ENCODE peak calls at places on chromosomes 4 and X, in seven cellular contexts. O, Y, N, C, Z, Q and B are unnamed samples.

GRCh38 chr4:174283507-174284180 is at the start of the genes CEP44 and FBXO8:
- DNase-seq in O (peak; percentile 58), Y (peak; percentile 69), N (peak; percentile 75), C (peak; percentile 68), Z (peak; percentile 74), Q (peak; percentile 54), B (peak; percentile 79)

GRCh38 chr4:140943887-140944515 is 187.8 kb upstream of the TBC1D9 start:
- DNase-seq in O (no peak), Y (no peak), N (no peak), C (no peak), Z (no peak), Q (no peak), B (no peak)

GRCh38 chr4:56637154-56637553 is 43.9 kb downstream of the HOPX start:
- DNase-seq in O (no peak), Y (no peak), N (no peak), C (no peak), Z (no peak), Q (no peak), B (no peak)

GRCh38 chrX:53086464-53086863 is 4.3 kb downstream of the TSPYL2 start:
- DNase-seq in O (no peak), Y (peak; percentile 49), N (peak; percentile 88), C (peak; percentile 16), Z (no peak), Q (no peak), B (no peak)

GRCh38 chrX:111435469-111435868 is 23.5 kb upstream of the DCX start:
- DNase-seq in O (no peak), Y (no peak), N (no peak), C (no peak), Z (no peak), Q (no peak), B (no peak)

GRCh38 chr4:40831462-40831861 is 81.7 kb downstream of the NSUN7 start:
- DNase-seq in O (no peak), Y (no peak), N (no peak), C (no peak), Z (no peak), Q (no peak), B (no peak)

GRCh38 chrX:102008901-102009300 is 77.1 kb upstream of the ZMAT1 start:
- DNase-seq in O (no peak), Y (no peak), N (no peak), C (no peak), Z (no peak), Q (no peak), B (no peak)

GRCh38 chrX:41737065-41737464 is 13.1 kb downstream of the GPR82 start:
- DNase-seq in O (no peak), Y (no peak), N (no peak), C (no peak), Z (no peak), Q (no peak), B (no peak)

GRCh38 chr4:82865592-82865991 is 25.4 kb downstream of the SEC31A start:
- DNase-seq in O (no peak), Y (no peak), N (peak; percentile 30), C (no peak), Z (no peak), Q (peak; percentile 68), B (no peak)

GRCh38 chrX:29487714-29488113 is 727.6 kb upstream of the MAGEB2 start:
- DNase-seq in O (no peak), Y (no peak), N (no peak), C (no peak), Z (no peak), Q (no peak), B (no peak)

GRCh38 chrX:13094374-13094773 is 50.0 kb upstream of the FAM9C start:
- DNase-seq in O (no peak), Y (no peak), N (no peak), C (no peak), Z (no peak), Q (no peak), B (no peak)

GRCh38 chr4:98627883-98628282 is 30.5 kb downstream of the TSPAN5 start:
- DNase-seq in O (no peak), Y (no peak), N (no peak), C (no peak), Z (no peak), Q (peak; percentile 81), B (no peak)

GRCh38 chr4:152039085-152039484 is 278.3 kb upstream of the GATB start:
- DNase-seq in O (no peak), Y (no peak), N (no peak), C (no peak), Z (no peak), Q (no peak), B (no peak)

GRCh38 chr4:170015285-170015684 is 10.9 kb downstream of the MFAP3L start:
- DNase-seq in O (no peak), Y (no peak), N (no peak), C (no peak), Z (no peak), Q (no peak), B (no peak)

GRCh38 chrX:24993887-24994286 is 21.9 kb downstream of the ARX start:
- DNase-seq in O (no peak), Y (no peak), N (no peak), C (no peak), Z (no peak), Q (no peak), B (no peak)

GRCh38 chr4:109164011-109164410 is 138.4 kb downstream of the COL25A1 start:
- DNase-seq in O (no peak), Y (no peak), N (no peak), C (no peak), Z (no peak), Q (no peak), B (no peak)

GRCh38 chrX:154317391-154318000 is 21.9 kb downstream of the TKTL1 start:
- DNase-seq in O (peak; percentile 29), Y (no peak), N (peak; percentile 39), C (no peak), Z (no peak), Q (no peak), B (no peak)

GRCh38 chr4:173508386-173509002 is 21.5 kb downstream of the HAND2 start:
- DNase-seq in O (no peak), Y (no peak), N (no peak), C (no peak), Z (no peak), Q (no peak), B (no peak)

GRCh38 chr4:1872918-1873269 is 1.7 kb downstream of the NSD2 start:
- DNase-seq in O (no peak), Y (no peak), N (no peak), C (no peak), Z (no peak), Q (peak; percentile 67), B (no peak)

GRCh38 chrX:121365572-121366161 is 318.3 kb downstream of the GLUD2 start:
- DNase-seq in O (no peak), Y (no peak), N (no peak), C (no peak), Z (no peak), Q (no peak), B (peak; percentile 55)

GRCh38 chrX:345020-345925 is 26.7 kb upstream of the GTPBP6 start:
- DNase-seq in O (no peak), Y (peak; percentile 15), N (no peak), C (no peak), Z (no peak), Q (no peak), B (peak; percentile 24)

GRCh38 chr4:7904108-7904516 is 35.5 kb downstream of the AFAP1 start:
- DNase-seq in O (peak; percentile 32), Y (no peak), N (no peak), C (no peak), Z (no peak), Q (peak; percentile 74), B (no peak)
- TF ChIP-seq CTCF in O (no peak), Y (no peak), N (no peak), C (no peak), Z (no peak), Q (no peak), B (no peak)

GRCh38 chrX:107849747-107850478 is 24.2 kb downstream of the MID2 start:
- DNase-seq in O (no peak), Y (no peak), N (peak; percentile 37), C (no peak), Z (no peak), Q (no peak), B (no peak)
- TF ChIP-seq CTCF in O (no peak), Y (peak; percentile 17), N (no peak), C (no peak), Z (peak; percentile 11), Q (no peak), B (no peak)

GRCh38 chr4:14790487-14790886 is 211.8 kb upstream of the CPEB2 start:
- DNase-seq in O (no peak), Y (no peak), N (no peak), C (no peak), Z (no peak), Q (no peak), B (no peak)

GRCh38 chr4:14787894-14788293 is 214.4 kb upstream of the CPEB2 start:
- DNase-seq in O (no peak), Y (no peak), N (peak; percentile 9), C (no peak), Z (no peak), Q (no peak), B (no peak)

GRCh38 chr4:14787221-14787620 is 215.1 kb upstream of the CPEB2 start:
- DNase-seq in O (no peak), Y (no peak), N (no peak), C (no peak), Z (no peak), Q (no peak), B (no peak)

DNA sequence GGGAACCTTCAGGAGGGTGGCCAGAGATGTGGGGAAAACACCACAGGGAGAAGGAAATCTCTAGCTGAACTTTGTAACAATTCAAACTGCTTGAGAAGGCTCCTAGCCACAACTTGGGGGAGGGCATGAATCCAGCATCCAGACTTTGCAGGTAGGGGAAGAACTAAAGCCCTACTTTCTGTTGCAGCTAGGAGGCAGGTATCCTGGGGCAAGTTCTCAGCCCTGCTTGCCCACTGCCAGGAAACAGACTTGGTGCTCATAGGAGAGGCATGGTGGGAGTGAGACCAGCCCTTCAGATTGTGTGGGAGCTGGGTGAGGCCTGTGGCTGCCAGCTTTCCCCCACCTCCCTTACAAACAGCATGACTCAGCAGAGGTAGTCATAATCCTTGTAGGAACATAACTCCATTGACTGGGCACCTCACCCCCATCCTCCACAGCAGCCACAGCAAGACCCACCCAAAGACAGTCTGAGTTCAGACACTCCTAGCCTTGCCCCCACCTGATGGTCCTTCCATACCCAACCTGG is 209.5 kb upstream of the CPEB2 start:
- DNase-seq in O (no peak), Y (no peak), N (no peak), C (no peak), Z (no peak), Q (no peak), B (no peak)
- TF ChIP-seq CTCF in O (no peak), Y (no peak), N (no peak), C (no peak), Z (no peak), Q (no peak), B (no peak)

DNA sequence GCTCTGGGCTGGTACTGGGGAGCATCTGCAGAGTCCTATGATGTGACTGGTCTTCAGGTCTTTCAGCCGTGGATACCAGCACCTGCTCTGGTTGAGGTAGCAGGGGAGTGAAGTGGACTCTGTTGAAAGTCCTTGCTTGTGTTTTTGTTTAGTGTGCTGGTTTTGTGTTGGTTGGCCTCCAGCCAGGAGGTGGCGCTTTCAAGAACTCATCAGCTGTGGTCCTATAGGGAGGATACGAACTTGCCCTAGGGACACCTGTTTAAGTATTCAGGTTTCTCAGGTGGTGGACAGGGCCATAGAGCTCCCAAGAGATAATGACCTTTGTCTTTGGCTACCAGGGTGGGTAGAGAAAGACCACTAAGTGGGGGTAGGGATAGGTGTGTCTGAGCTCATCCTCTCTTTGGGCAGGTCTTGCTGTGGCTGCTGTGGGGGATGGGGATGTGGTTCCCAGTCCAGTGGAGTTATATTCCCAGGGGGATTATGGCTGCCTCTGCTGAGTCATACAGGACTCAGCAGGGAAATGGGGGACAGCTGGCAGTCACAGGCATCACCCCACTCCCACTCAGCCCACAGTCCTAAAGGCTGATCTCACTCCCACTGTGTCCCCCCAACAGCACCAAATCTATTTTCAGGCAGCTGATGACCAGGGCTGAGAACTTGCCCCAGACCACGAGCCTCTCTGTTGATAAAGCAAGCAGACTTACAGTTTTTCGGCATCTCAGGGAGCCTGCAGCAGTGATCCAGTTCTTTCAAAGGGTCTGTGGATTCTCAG is 24.1 kb downstream of the MSMO1 start:
- DNase-seq in O (no peak), Y (no peak), N (no peak), C (no peak), Z (no peak), Q (no peak), B (no peak)
- TF ChIP-seq CTCF in O (no peak), Y (no peak), N (no peak), C (no peak), Z (no peak), Q (no peak), B (no peak)